ENCODE peak calls at places on chromosomes 4 and X, in four cellular contexts. V, P, M and E are unnamed samples.

GRCh38 chr4:76607266-76607799 is 172.3 kb downstream of the SHROOM3 start:
- DNase-seq in P (no peak), V (peak), M (no peak), E (no peak)

GRCh38 chr4:127642169-127642568 is 9.4 kb downstream of the INTU start:
- DNase-seq in V (no peak), P (no peak), M (no peak), E (no peak)

GRCh38 chr4:157217708-157218107 is 2.8 kb upstream of the GRIA2 start:
- DNase-seq in M (peak), P (no peak), V (no peak), E (no peak)

GRCh38 chr4:123399638-123400358 is 3.2 kb downstream of the SPRY1 start:
- DNase-seq in P (no peak), M (no peak), V (no peak), E (no peak)

GRCh38 chr4:141645611-141646340 is 9.4 kb downstream of the IL15 start:
- DNase-seq in V (no peak), P (no peak), M (no peak), E (no peak)

GRCh38 chrX:35786271-35786670 is 11.9 kb upstream of the MAGEB16 start:
- DNase-seq in P (no peak), M (no peak), V (no peak), E (no peak)

GRCh38 chr4:42083816-42084215 is 68.6 kb downstream of the BEND4 start:
- DNase-seq in M (no peak), V (no peak), P (no peak), E (no peak)

GRCh38 chrX:136185409-136186022 is 38.2 kb downstream of the FHL1 start:
- DNase-seq in V (no peak), P (no peak), M (no peak), E (no peak)

GRCh38 chr4:126727461-126727860 is 905.3 kb upstream of the INTU start:
- DNase-seq in M (no peak), V (no peak), P (no peak), E (no peak)

GRCh38 chr4:182486895-182487294 is 243.7 kb downstream of the TENM3 start:
- DNase-seq in M (no peak), V (no peak), P (no peak), E (no peak)

GRCh38 chrX:17585006-17585405 is 152.3 kb upstream of the SCML1 start:
- DNase-seq in M (no peak), P (no peak), V (no peak), E (no peak)

GRCh38 chr4:48693856-48694574 is 86.1 kb downstream of the FRYL start:
- DNase-seq in M (no peak), V (no peak), P (no peak), E (no peak)

GRCh38 chr4:48699470-48699869 is 80.6 kb downstream of the FRYL start:
- DNase-seq in P (no peak), M (peak), V (no peak), E (no peak)

GRCh38 chr4:48694824-48695223 is 85.3 kb downstream of the FRYL start:
- DNase-seq in V (no peak), M (no peak), P (no peak), E (no peak)

GRCh38 chr4:48692897-48693296 is 87.2 kb downstream of the FRYL start:
- DNase-seq in P (no peak), M (no peak), V (no peak), E (no peak)

DNA sequence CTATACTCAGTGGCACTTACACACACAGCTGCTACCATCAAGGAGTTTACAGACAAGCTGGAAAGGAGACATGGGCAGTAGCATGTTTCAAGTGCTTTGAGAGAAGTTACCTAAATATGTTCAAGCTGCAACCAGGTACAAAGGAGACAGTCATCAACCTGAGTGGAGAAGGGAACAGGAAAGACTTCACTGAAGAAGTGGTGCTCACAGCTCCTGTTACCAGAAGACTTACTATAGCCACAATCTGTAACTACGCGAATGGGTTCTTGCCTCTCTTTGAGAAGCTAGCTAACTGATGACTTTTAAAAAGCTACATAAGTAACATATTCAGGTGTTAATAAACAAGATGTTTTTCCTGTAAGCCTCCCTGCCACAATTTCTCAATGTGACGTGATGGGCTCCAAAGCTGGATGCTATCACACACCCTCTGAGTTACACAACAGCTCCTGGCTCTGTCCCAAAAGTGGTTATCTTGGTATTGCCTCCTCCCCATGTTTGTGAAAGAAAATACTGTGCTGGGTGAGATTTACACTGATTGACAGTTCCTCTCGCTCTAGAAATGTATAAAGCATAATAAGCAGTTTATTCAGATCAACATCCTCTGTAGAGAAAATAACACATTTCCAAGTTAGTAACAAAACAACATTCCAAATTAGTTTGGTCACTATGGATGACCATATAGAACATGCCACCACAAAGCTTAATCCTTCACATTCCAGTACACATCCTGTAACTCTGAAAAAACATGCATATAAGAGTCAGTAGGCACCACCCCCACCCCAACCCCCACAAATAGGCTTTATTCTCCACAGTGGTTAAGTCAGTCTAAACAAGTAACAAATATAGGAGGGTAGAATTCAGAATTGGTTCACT is 81.8 kb downstream of the FRYL start:
- DNase-seq in V (no peak), M (peak), P (peak), E (no peak)
- TF ChIP-seq SP1 in V (no peak), M (no peak), P (no peak), E (no peak)

GRCh38 chr4:8656185-8656517 is 63.6 kb downstream of the CPZ start:
- DNase-seq in P (no peak), V (no peak), M (no peak), E (no peak)

GRCh38 chr4:8656711-8657380 is 64.3 kb downstream of the CPZ start:
- DNase-seq in M (no peak), V (no peak), P (no peak), E (no peak)

GRCh38 chr4:8655411-8656184 is 63.0 kb downstream of the CPZ start:
- DNase-seq in P (no peak), M (no peak), V (no peak), E (no peak)

GRCh38 chr4:8653326-8654000 is 60.9 kb downstream of the CPZ start:
- DNase-seq in V (no peak), M (no peak), P (no peak), E (no peak)

DNA sequence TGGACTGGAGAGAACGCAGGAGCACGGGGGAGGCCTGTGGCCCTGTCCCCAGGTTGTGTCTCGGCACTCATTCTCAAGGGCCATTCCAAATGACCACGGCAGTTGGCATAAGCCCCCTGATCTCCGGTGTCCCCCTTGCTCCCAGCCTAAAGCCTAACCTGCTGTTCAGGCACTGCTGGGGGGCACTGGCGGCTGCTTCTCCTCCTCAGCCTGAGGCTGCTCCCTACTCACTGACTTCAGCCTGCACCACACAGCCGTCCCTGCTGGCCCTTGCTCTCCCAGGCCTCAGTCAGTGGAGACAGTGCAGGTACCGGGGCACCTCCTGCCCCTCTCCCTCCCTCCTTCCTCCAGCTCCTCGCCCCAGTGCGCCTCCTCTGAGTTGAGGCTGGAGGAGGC is 64.8 kb downstream of the CPZ start:
- DNase-seq in P (no peak), M (no peak), V (no peak), E (no peak)
- TF ChIP-seq TARDBP in P (no peak), M (no peak), V (no peak), E (no peak)

GRCh38 chr4:150173854-150174398 is 95.7 kb downstream of the DCLK2 start:
- DNase-seq in P (no peak), V (no peak), M (no peak), E (no peak)
- TF ChIP-seq SP1 in P (no peak), V (no peak), M (no peak), E (no peak)

DNA sequence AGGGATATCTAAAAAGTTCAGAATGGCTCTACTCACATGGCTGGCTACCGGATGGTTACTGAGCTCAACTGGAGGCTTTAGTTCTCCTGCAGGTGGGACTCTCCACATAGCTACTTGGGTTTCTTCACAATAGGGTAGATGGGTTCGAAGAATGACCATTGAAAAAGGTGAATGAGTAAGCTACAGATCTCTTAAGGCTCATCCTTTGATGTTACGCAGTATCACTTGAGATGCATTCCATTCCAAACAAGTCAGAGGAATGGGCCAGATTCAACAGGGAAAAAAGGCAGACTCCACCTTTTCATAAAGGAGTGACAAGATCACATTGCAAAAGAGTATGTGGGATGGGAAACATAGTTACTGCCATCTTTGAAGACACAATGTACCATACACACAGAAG is 52.6 kb downstream of the DDX53 start:
- DNase-seq in M (no peak), P (no peak), V (no peak), E (no peak)
- TF ChIP-seq TARDBP in M (no peak), P (no peak), V (no peak), E (no peak)

GRCh38 chrX:94454159-94454558 is 780.2 kb downstream of the FAM133A start:
- DNase-seq in V (no peak), M (no peak), P (no peak), E (no peak)

GRCh38 chrX:94455782-94456181 is 781.8 kb downstream of the FAM133A start:
- DNase-seq in M (no peak), P (no peak), V (no peak), E (no peak)

DNA sequence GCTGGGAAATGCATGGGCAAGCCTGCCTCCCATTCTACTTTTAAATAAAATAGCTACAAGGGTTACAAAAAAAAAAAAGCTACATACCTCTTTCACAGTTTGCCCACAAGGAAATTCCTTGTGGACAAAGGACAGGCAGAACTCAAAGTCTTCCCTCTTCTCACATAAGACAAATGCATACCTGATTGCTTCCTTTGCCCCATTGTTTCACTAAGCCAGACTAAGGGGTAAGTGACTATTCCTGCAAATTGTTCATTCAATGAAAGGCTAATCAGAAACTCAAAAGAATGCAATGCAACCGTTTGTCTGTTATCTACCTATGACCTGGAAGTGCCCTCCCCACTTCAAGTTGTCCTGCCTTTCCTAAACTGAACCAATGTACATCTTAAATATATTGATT is 780.6 kb downstream of the FAM133A start:
- DNase-seq in V (no peak), M (no peak), P (no peak), E (no peak)
- TF ChIP-seq SP1 in V (no peak), M (no peak), P (no peak), E (no peak)

DNA sequence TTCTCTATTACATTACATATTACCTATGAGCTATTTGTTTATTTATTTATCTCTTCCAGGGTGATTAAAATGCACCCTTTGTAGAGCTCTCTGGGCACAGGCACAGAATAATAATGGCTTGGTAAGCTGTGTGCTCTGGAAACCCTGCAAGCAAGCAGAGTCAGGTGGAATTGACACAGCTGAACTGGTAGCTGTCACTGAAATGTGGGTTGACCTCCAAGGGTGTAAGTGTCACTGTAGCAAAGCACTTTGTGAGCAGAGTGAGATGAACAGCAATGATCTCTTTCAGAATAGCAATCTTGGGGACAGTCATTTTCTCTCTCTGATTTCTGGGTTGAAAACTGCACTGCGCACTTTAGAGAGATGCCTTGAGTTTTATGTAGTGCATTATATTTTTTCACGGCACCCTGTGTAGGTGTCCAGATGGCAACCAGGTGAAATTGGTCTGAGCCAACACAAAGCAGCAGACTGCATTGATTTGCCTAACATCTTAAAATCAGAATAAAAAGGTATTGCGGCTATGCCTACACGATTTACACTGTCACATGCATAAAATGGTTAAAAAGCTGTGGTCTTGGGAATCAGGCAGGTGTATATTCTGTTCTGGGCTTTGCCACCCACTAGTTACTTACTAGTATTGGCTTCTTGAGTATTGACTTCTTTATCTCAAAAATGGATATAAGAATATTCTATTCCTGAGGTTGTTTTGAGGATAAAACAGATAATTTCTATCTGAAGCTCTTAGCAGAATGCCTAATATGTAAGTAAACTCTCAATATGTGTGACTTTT is 450.3 kb downstream of the RAPGEF2 start:
- DNase-seq in M (no peak), V (no peak), P (no peak), E (no peak)
- TF ChIP-seq TARDBP in M (no peak), V (no peak), P (no peak), E (no peak)

GRCh38 chrX:66638591-66639500 is at the start of gene EDA2R:
- DNase-seq in P (no peak), M (peak), V (peak), E (no peak)
- TF ChIP-seq SP1 in P (no peak), M (no peak), V (no peak), E (no peak)

GRCh38 chr4:89712141-89712540 is 124.8 kb downstream of the SNCA start:
- DNase-seq in V (no peak), M (no peak), P (no peak), E (no peak)
- TF ChIP-seq TARDBP in V (no peak), M (no peak), P (no peak), E (no peak)